ENCODE peak calls at places on chromosomes 16 and 17, in four cellular contexts. M, D, T and N are unnamed samples.

GRCh38 chr16:88764913-88765349 is 20.1 kb downstream of the PIEZO1 start:
- DNase-seq in M (no peak), D (no peak), T (no peak), N (no peak)

GRCh38 chr16:52597772-52598483 is 51.0 kb upstream of the TOX3 start:
- DNase-seq in M (no peak), D (no peak), T (no peak), N (no peak)

GRCh38 chr17:40576113-40576740 is 11.0 kb upstream of the CCR7 start:
- DNase-seq in M (no peak), D (no peak), T (no peak), N (no peak)

GRCh38 chr17:41972571-41973411 is 6.2 kb downstream of the CNP start:
- DNase-seq in M (no peak), D (no peak), T (no peak), N (no peak)

GRCh38 chr17:41800601-41801373 is 11.0 kb downstream of the P3H4 start:
- DNase-seq in M (no peak), D (no peak), T (no peak), N (no peak)

GRCh38 chr16:3431779-3432219 is 11.5 kb downstream of the ZNF597 start:
- DNase-seq in M (peak; percentile 77), D (peak; percentile 73), T (peak; percentile 72), N (no peak)

GRCh38 chr16:52528393-52529080 is 18.4 kb downstream of the TOX3 start:
- DNase-seq in M (no peak), D (no peak), T (no peak), N (no peak)

GRCh38 chr17:9346296-9346926 is 229.2 kb downstream of the STX8 start:
- DNase-seq in M (peak; percentile 17), D (no peak), T (no peak), N (peak; percentile 49)

GRCh38 chr16:63904182-63904581 is 1217.7 kb downstream of the CDH11 start:
- DNase-seq in M (no peak), D (no peak), T (no peak), N (no peak)

GRCh38 chr16:85579199-85579598 is 33.9 kb upstream of the GSE1 start:
- DNase-seq in M (no peak), D (no peak), T (no peak), N (no peak)

GRCh38 chr16:72501739-72502653 is 330.0 kb upstream of the PMFBP1 start:
- DNase-seq in M (peak; percentile 55), D (peak; percentile 28), T (no peak), N (peak; percentile 46)

GRCh38 chr17:43105146-43105545 is 20.0 kb downstream of the BRCA1 start:
- DNase-seq in M (no peak), D (no peak), T (no peak), N (no peak)

GRCh38 chr16:84084570-84085270 is 32.0 kb downstream of the MBTPS1 start:
- DNase-seq in M (peak; percentile 77), D (peak; percentile 73), T (peak; percentile 74), N (no peak)

GRCh38 chr17:15908378-15908777 is 36.6 kb upstream of the ADORA2B start:
- DNase-seq in M (no peak), D (no peak), T (no peak), N (no peak)

GRCh38 chr16:20683812-20684211 is 13.7 kb downstream of the ACSM1 start:
- DNase-seq in M (peak; percentile 10), D (no peak), T (no peak), N (no peak)

GRCh38 chr17:73189417-73190099 is 3.3 kb upstream of the COG1 start:
- DNase-seq in M (no peak), D (no peak), T (no peak), N (no peak)